ENCODE peak calls at places on chromosomes 2 and 18, in five cellular contexts. One of them, this sample, is unnamed.

GRCh38 chr2:190339394-190339793 is 4.0 kb upstream of the INPP1 start:
- DNase-seq in fibroblast of pulmonary artery: no peak
- DNase-seq in IMR-90: no peak
- DNase-seq in epithelial cell of esophagus: no peak
- DNase-seq in coronary artery: no peak
- DNase-seq in this sample: no peak

GRCh38 chr2:181356526-181356925 is 100.7 kb upstream of the ITGA4 start:
- DNase-seq in fibroblast of pulmonary artery: peak; percentile 23
- DNase-seq in epithelial cell of esophagus: no peak
- DNase-seq in coronary artery: no peak
- DNase-seq in IMR-90: no peak
- DNase-seq in this sample: no peak

GRCh38 chr2:181774601-181775179 is 94.4 kb upstream of the NEUROD1 start:
- DNase-seq in fibroblast of pulmonary artery: peak; percentile 51
- DNase-seq in epithelial cell of esophagus: peak; percentile 74
- DNase-seq in IMR-90: peak; percentile 59
- DNase-seq in coronary artery: no peak
- DNase-seq in this sample: no peak

GRCh38 chr2:121804997-121805766 is 49.7 kb downstream of the TSN start:
- DNase-seq in coronary artery: no peak
- DNase-seq in epithelial cell of esophagus: no peak
- DNase-seq in IMR-90: no peak
- DNase-seq in fibroblast of pulmonary artery: no peak
- DNase-seq in this sample: no peak

GRCh38 chr2:128605421-128605820 is 286.8 kb upstream of the HS6ST1 start:
- DNase-seq in coronary artery: peak; percentile 49
- DNase-seq in IMR-90: no peak
- DNase-seq in epithelial cell of esophagus: no peak
- DNase-seq in fibroblast of pulmonary artery: no peak
- DNase-seq in this sample: no peak

GRCh38 chr2:108288534-108289106 is at the start of gene SULT1C2:
- DNase-seq in IMR-90: peak; percentile 12
- DNase-seq in fibroblast of pulmonary artery: no peak
- DNase-seq in epithelial cell of esophagus: no peak
- DNase-seq in coronary artery: no peak
- DNase-seq in this sample: peak; percentile 91

GRCh38 chr2:120630031-120630701 is 105.5 kb upstream of the GLI2 start:
- DNase-seq in coronary artery: peak; percentile 50
- DNase-seq in epithelial cell of esophagus: peak; percentile 32
- DNase-seq in IMR-90: no peak
- DNase-seq in fibroblast of pulmonary artery: no peak
- DNase-seq in this sample: no peak

GRCh38 chr2:210195066-210195852 is 24.1 kb upstream of the KANSL1L start:
- DNase-seq in IMR-90: peak; percentile 58
- DNase-seq in epithelial cell of esophagus: peak; percentile 62
- DNase-seq in fibroblast of pulmonary artery: peak; percentile 76
- DNase-seq in coronary artery: no peak
- DNase-seq in this sample: peak; percentile 64

GRCh38 chr2:54081574-54081973 is 33.8 kb upstream of the ACYP2 start:
- DNase-seq in coronary artery: no peak
- DNase-seq in epithelial cell of esophagus: peak; percentile 100
- DNase-seq in IMR-90: peak; percentile 57
- DNase-seq in fibroblast of pulmonary artery: peak; percentile 8
- DNase-seq in this sample: no peak

GRCh38 chr18:21896732-21897336 is 156.2 kb downstream of the MIB1 start:
- DNase-seq in IMR-90: no peak
- DNase-seq in fibroblast of pulmonary artery: no peak
- DNase-seq in epithelial cell of esophagus: peak; percentile 15
- DNase-seq in coronary artery: no peak
- DNase-seq in this sample: no peak

GRCh38 chr18:5556317-5556974 is 12.6 kb upstream of the EPB41L3 start:
- DNase-seq in fibroblast of pulmonary artery: peak; percentile 66
- DNase-seq in epithelial cell of esophagus: no peak
- DNase-seq in coronary artery: no peak
- DNase-seq in IMR-90: peak; percentile 67
- DNase-seq in this sample: peak; percentile 62

GRCh38 chr2:64262068-64262467 is 117.8 kb upstream of the PELI1 start:
- DNase-seq in coronary artery: no peak
- DNase-seq in IMR-90: no peak
- DNase-seq in fibroblast of pulmonary artery: peak; percentile 55
- DNase-seq in epithelial cell of esophagus: no peak
- DNase-seq in this sample: peak; percentile 35

GRCh38 chr2:200619275-200619674 is 33.5 kb downstream of the AOX1 start:
- DNase-seq in IMR-90: peak; percentile 42
- DNase-seq in coronary artery: no peak
- DNase-seq in fibroblast of pulmonary artery: no peak
- DNase-seq in epithelial cell of esophagus: no peak
- DNase-seq in this sample: no peak

GRCh38 chr2:127810156-127810636 is 775 bp downstream of the WDR33 start:
- DNase-seq in epithelial cell of esophagus: peak; percentile 52
- DNase-seq in IMR-90: peak; percentile 28
- DNase-seq in coronary artery: no peak
- DNase-seq in fibroblast of pulmonary artery: peak; percentile 8
- DNase-seq in this sample: no peak

GRCh38 chr18:79587298-79588125 is 92.1 kb upstream of the CTDP1 start:
- DNase-seq in IMR-90: no peak
- DNase-seq in coronary artery: peak; percentile 70
- DNase-seq in fibroblast of pulmonary artery: no peak
- DNase-seq in epithelial cell of esophagus: no peak
- DNase-seq in this sample: no peak

GRCh38 chr2:231293163-231293562 is 94.7 kb downstream of the ARMC9 start:
- DNase-seq in epithelial cell of esophagus: no peak
- DNase-seq in fibroblast of pulmonary artery: no peak
- DNase-seq in IMR-90: no peak
- DNase-seq in coronary artery: no peak
- DNase-seq in this sample: no peak

GRCh38 chr2:158009425-158009824 is 92.3 kb upstream of the UPP2 start:
- DNase-seq in epithelial cell of esophagus: no peak
- DNase-seq in coronary artery: no peak
- DNase-seq in IMR-90: no peak
- DNase-seq in fibroblast of pulmonary artery: peak; percentile 14
- DNase-seq in this sample: peak; percentile 22

GRCh38 chr2:127024769-127025356 is 82.1 kb downstream of the BIN1 start:
- DNase-seq in epithelial cell of esophagus: peak; percentile 60
- DNase-seq in coronary artery: no peak
- DNase-seq in fibroblast of pulmonary artery: peak; percentile 54
- DNase-seq in IMR-90: peak; percentile 40
- DNase-seq in this sample: peak; percentile 36

GRCh38 chr18:56112984-56113383 is 525.0 kb upstream of the TCF4 start:
- DNase-seq in IMR-90: no peak
- DNase-seq in coronary artery: no peak
- DNase-seq in epithelial cell of esophagus: no peak
- DNase-seq in fibroblast of pulmonary artery: no peak
- DNase-seq in this sample: no peak

GRCh38 chr2:149038442-149039212 is at the start of gene LYPD6B:
- DNase-seq in fibroblast of pulmonary artery: no peak
- DNase-seq in IMR-90: no peak
- DNase-seq in coronary artery: no peak
- DNase-seq in epithelial cell of esophagus: peak; percentile 65
- DNase-seq in this sample: no peak

GRCh38 chr2:204542967-204543608 is 2.2 kb upstream of the PARD3B start:
- DNase-seq in IMR-90: no peak
- DNase-seq in fibroblast of pulmonary artery: no peak
- DNase-seq in coronary artery: no peak
- DNase-seq in epithelial cell of esophagus: no peak
- DNase-seq in this sample: no peak

GRCh38 chr18:23337599-23338444 is 115.3 kb upstream of the RIOK3 start:
- DNase-seq in epithelial cell of esophagus: peak; percentile 7
- DNase-seq in IMR-90: peak; percentile 79
- DNase-seq in fibroblast of pulmonary artery: peak; percentile 52
- DNase-seq in coronary artery: no peak
- DNase-seq in this sample: peak; percentile 71

GRCh38 chr2:122384768-122385333 is 629.4 kb downstream of the TSN start:
- DNase-seq in coronary artery: no peak
- DNase-seq in IMR-90: no peak
- DNase-seq in fibroblast of pulmonary artery: no peak
- DNase-seq in epithelial cell of esophagus: no peak
- DNase-seq in this sample: no peak

GRCh38 chr18:76447268-76447890 is 47.7 kb downstream of the ZNF516 start:
- DNase-seq in fibroblast of pulmonary artery: peak; percentile 26
- DNase-seq in coronary artery: peak; percentile 67
- DNase-seq in IMR-90: no peak
- DNase-seq in epithelial cell of esophagus: no peak
- DNase-seq in this sample: no peak

GRCh38 chr2:122542646-122543045 is 787.2 kb downstream of the TSN start:
- DNase-seq in fibroblast of pulmonary artery: no peak
- DNase-seq in IMR-90: no peak
- DNase-seq in coronary artery: no peak
- DNase-seq in epithelial cell of esophagus: no peak
- DNase-seq in this sample: no peak

GRCh38 chr2:152710713-152711112 is 6.5 kb downstream of the PRPF40A start:
- DNase-seq in coronary artery: no peak
- DNase-seq in fibroblast of pulmonary artery: no peak
- DNase-seq in IMR-90: peak; percentile 86
- DNase-seq in epithelial cell of esophagus: no peak
- DNase-seq in this sample: no peak

GRCh38 chr18:741931-742512 is 29.6 kb upstream of the ENOSF1 start:
- DNase-seq in coronary artery: no peak
- DNase-seq in IMR-90: peak; percentile 63
- DNase-seq in epithelial cell of esophagus: peak; percentile 51
- DNase-seq in fibroblast of pulmonary artery: peak; percentile 77
- DNase-seq in this sample: peak; percentile 60

GRCh38 chr18:56716692-56717146 is 65.6 kb downstream of the WDR7 start:
- DNase-seq in epithelial cell of esophagus: no peak
- DNase-seq in fibroblast of pulmonary artery: no peak
- DNase-seq in coronary artery: no peak
- DNase-seq in IMR-90: no peak
- DNase-seq in this sample: peak; percentile 3

GRCh38 chr18:13703899-13704298 is 22.5 kb downstream of the FAM210A start:
- DNase-seq in IMR-90: peak; percentile 16
- DNase-seq in epithelial cell of esophagus: no peak
- DNase-seq in fibroblast of pulmonary artery: peak; percentile 20
- DNase-seq in coronary artery: no peak
- DNase-seq in this sample: peak; percentile 43

DNA sequence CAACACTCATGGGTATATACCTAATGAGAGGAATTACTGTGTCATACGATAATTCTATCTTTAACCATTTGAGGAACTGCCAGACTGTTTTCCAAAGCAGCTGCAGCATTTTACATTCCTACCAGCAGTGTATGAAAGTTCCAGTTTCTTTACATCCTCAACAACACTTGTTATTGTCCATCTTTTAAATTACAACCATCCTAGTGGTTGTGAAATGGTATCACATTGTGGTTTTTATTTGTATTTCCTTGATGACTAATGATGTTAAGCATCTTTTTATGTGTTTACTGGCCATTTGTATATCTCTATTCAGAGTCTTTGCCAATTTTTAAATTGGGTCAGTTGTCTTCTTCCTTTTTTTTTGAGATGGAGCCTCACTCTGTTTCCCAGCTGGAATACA is 4.0 kb upstream of the CKAP2L start:
- DNase-seq in IMR-90: peak; percentile 24
- DNase-seq in coronary artery: no peak
- DNase-seq in fibroblast of pulmonary artery: peak; percentile 45
- DNase-seq in epithelial cell of esophagus: peak; percentile 51
- DNase-seq in this sample: no peak
- TF ChIP-seq CTCF in IMR-90: peak; percentile 11
- TF ChIP-seq CTCF in coronary artery: no peak
- TF ChIP-seq CTCF in fibroblast of pulmonary artery: peak; percentile 31
- TF ChIP-seq CTCF in epithelial cell of esophagus: peak; percentile 34
- TF ChIP-seq CTCF in this sample: no peak

DNA sequence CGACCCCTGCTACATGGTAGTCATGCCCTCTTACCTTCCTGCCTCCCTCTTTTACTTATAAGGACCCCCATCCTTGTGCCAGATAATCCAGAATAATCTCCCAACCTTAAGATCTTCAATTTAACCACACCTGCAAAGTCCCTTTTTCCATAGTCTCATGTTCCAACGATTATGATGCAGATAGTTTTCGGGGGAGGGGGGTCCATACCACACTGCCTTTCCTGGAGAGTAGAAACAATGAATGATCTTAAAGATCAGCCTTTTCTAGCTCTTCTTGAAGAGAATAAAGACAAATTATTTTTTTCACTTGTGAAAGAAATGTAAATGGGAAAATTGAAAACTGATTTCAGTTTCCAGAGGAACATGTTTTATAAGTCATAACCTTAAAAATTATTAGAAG is 4.3 kb upstream of the FAM98A start:
- DNase-seq in coronary artery: no peak
- DNase-seq in fibroblast of pulmonary artery: no peak
- DNase-seq in IMR-90: no peak
- DNase-seq in epithelial cell of esophagus: no peak
- DNase-seq in this sample: no peak
- H3K4me3 ChIP-seq in coronary artery: no peak overlapping the region
- H3K4me3 ChIP-seq in fibroblast of pulmonary artery: no peak overlapping the region
- H3K4me3 ChIP-seq in IMR-90: no peak overlapping the region
- H3K4me3 ChIP-seq in epithelial cell of esophagus: no peak overlapping the region
- H3K4me3 ChIP-seq in this sample: no peak overlapping the region

DNA sequence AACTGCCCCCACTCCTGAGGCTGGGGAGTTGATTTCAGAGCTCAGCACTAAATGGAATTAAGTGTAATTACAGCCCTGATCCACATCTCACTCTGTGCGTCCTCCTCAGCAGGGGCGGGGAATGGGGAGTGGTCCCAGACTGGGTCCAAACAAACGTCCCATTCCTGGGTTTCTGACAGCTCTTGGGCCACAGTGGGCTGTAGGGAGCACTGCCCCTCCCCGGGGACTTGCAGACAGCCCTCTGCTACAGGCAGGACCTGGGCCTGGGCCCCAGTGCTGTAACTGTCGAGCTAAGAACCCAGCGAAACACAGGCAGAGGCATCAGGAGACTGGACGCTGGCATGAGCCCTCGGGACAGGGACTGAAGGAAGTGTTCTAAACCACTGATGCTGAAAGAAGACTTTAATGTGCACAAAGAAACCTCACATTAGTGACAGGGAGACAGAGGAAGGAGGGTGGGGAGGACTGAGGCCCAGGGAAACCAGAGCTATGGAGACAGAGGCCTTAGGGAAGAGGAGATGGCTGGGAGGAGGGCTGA is 5.7 kb upstream of the SEMA4C start:
- DNase-seq in fibroblast of pulmonary artery: no peak
- DNase-seq in epithelial cell of esophagus: no peak
- DNase-seq in IMR-90: no peak
- DNase-seq in coronary artery: no peak
- DNase-seq in this sample: no peak
- TF ChIP-seq CTCF in fibroblast of pulmonary artery: no peak
- TF ChIP-seq CTCF in epithelial cell of esophagus: no peak
- TF ChIP-seq CTCF in IMR-90: no peak
- TF ChIP-seq CTCF in coronary artery: no peak
- TF ChIP-seq CTCF in this sample: no peak

DNA sequence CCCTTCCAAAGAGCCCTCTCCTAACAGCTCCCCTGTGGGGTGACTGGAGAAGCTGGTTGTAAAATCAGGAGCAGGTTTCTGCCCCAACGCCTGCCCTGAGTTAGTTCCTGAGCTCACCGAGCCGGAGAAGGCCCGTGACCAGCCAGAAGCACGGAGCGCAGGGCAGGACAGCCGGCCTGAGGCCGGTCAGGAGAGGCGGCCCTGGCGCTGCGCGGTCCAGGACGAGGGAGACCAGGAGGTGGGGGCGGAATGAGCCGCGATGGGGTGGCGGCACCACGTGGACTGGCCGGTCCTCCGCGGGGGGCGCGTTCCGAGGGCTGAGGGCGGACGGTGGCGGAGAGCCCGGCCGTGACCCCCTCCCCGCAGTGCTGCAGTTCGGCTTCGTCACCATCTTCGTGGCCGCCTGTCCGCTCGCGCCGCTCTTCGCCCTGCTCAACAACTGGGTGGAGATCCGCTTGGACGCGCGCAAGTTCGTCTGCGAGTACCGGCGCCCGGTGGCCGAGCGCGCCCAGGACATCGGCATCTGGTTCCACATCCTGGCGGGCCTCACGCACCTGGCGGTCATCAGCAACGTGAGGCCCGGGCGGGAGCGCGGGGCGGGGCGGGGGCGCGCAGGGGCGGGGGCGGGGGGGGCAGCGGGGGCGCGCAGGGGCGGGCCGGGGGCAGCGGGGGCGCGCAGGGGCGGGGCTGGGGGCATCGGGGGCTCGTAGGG is 29.0 kb downstream of the ANO7 start:
- DNase-seq in IMR-90: peak; percentile 72
- DNase-seq in epithelial cell of esophagus: peak; percentile 67
- DNase-seq in fibroblast of pulmonary artery: peak; percentile 73
- DNase-seq in coronary artery: peak; percentile 81
- DNase-seq in this sample: peak; percentile 68
- H3K4me3 ChIP-seq in IMR-90: peak overlapping the region; percentile 49
- H3K4me3 ChIP-seq in epithelial cell of esophagus: peak overlapping the region; percentile 31
- H3K4me3 ChIP-seq in fibroblast of pulmonary artery: peak overlapping the region; percentile 46
- H3K4me3 ChIP-seq in coronary artery: peak overlapping the region; percentile 87
- H3K4me3 ChIP-seq in this sample: peak overlapping the region; percentile 40